ENCODE peak calls at places on chromosome 14, in seven cellular contexts. T, S, W, J, I, C and N are unnamed samples.

GRCh38 chr14:23299558-23299957 is 3.1 kb downstream of the PPP1R3E start:
- DNase-seq in J (no peak), I (peak), T (peak), C (no peak), W (no peak), S (peak), N (no peak)

GRCh38 chr14:49617846-49618519 is 2.4 kb downstream of the RPL36AL start:
- DNase-seq in C (no peak), J (no peak), S (no peak), W (no peak), I (no peak), T (no peak), N (no peak)

GRCh38 chr14:20682435-20683124 is 1.8 kb upstream of the RNASE4 start:
- DNase-seq in S (peak), W (peak), C (peak), J (peak), T (peak), I (peak), N (peak)

GRCh38 chr14:60079723-60080122 is 12.0 kb upstream of the PCNX4 start:
- DNase-seq in S (no peak), I (no peak), J (no peak), W (no peak), C (no peak), T (no peak), N (no peak)

GRCh38 chr14:95533391-95533821 is 1.4 kb upstream of the GLRX5 start:
- DNase-seq in T (peak), C (peak), I (peak), S (peak), J (no peak), W (no peak), N (no peak)

GRCh38 chr14:101925152-101925551 is 39.2 kb upstream of the DYNC1H1 start:
- DNase-seq in S (no peak), W (no peak), T (no peak), C (no peak), J (no peak), I (no peak), N (no peak)

GRCh38 chr14:81450100-81450531 is 50.0 kb upstream of the STON2 start:
- DNase-seq in J (no peak), S (peak), W (no peak), T (no peak), I (peak), C (peak), N (no peak)

GRCh38 chr14:37787879-37788494 is 192.6 kb downstream of the TTC6 start:
- DNase-seq in C (no peak), J (no peak), I (no peak), S (no peak), T (no peak), W (no peak), N (no peak)

GRCh38 chr14:79543966-79544365 is 667.3 kb downstream of the DIO2 start:
- DNase-seq in C (peak), I (peak), S (peak), W (no peak), T (peak), J (peak), N (no peak)

GRCh38 chr14:102050625-102051024 is 36.2 kb downstream of the HSP90AA1 start:
- DNase-seq in T (no peak), W (no peak), J (peak), S (peak), C (peak), I (no peak), N (no peak)

DNA sequence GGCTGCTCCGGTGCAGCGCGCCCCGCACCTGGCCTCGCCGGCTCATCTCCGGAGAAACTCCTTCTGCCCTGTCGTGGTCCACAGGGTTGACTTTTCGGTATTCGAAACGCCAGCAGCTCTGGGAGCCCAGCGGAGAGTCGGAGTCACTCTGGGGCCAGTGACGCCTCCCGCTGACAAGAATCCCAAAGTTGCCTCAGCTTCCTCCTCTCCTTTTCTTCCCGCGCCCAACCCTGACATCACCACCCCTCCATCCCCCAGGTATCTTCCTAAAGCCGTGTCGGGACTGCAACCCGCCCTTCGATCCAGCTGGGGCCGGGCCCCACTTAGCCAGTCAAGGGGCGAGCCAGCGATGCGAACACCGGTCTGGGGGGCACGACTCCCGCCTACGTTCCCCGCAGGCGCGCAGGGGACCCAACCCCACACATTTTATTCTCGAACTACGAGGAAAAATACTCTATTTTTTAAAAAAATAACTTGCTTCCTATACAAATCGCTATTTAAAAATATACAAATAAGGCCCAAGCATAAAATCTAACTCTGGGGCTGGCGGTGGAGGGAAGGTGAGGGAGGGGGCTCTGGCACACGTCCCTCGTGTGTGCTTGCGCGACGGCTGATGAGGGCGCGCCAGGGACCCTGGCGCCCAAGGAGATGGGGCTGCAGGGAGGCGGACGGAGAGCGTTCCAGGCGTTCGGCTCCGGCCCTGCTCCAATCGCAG is 2.1 kb downstream of the NKX2-8 start:
- DNase-seq in T (no peak), J (no peak), S (no peak), W (no peak), I (no peak), C (peak), N (no peak)
- H3K4me3 ChIP-seq in T (no peak), J (no peak), S (no peak), W (no peak), I (no peak), C (no peak), N (no peak)

GRCh38 chr14:93369393-93370266 is 22.6 kb downstream of the COX8C start:
- DNase-seq in T (no peak), J (no peak), I (no peak), S (no peak), W (no peak), C (no peak), N (no peak)
- H3K4me3 ChIP-seq in T (no peak), J (no peak), I (no peak), S (no peak), W (no peak), C (no peak), N (no peak)

GRCh38 chr14:52314521-52315354 is 626 bp downstream of the PTGER2 start:
- DNase-seq in J (no peak), C (peak), T (no peak), S (no peak), W (no peak), I (peak), N (peak)

GRCh38 chr14:52313903-52314481 is at the start of gene PTGER2:
- DNase-seq in I (peak), S (peak), C (peak), J (no peak), T (peak), W (peak), N (peak)

GRCh38 chr14:52315355-52315718 is 1.2 kb downstream of the PTGER2 start:
- DNase-seq in W (no peak), S (peak), I (no peak), T (no peak), C (peak), J (no peak), N (no peak)

GRCh38 chr14:52313493-52313881 is 625 bp upstream of the PTGER2 start:
- DNase-seq in T (peak), S (peak), I (no peak), C (no peak), J (no peak), W (no peak), N (no peak)

DNA sequence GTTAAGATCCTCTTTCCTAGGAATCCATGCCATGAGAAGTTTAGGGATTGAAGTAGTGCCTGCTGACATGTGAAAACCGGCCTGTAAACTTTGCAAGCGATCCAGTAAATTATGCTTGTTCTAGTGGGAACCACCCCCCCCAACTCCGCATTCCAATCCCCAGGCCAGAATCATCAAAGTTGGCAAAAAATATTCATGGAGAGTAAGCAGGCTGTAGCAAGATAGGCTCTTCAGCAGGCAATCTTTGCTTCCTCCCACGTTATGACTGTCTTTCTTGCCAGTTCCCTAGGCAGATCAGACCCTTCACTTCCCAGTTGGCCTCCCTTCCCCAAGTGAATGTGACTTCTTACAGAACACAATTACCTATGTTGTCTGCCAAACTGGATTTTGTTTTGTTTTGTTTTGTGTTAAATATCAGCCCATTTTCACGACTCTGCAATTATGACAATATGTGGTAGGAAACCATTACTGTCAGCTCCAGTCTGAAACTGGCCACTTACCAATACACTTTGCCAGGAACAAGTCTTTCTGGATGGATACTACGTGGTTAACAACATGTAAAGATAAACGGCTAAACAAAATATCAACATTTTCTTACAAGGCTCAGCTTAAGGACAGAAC is 1.1 kb upstream of the PTGER2 start:
- DNase-seq in T (peak), C (no peak), W (no peak), S (peak), I (no peak), J (no peak), N (no peak)
- H3K4me3 ChIP-seq in T (peak), C (no peak), W (no peak), S (peak), I (no peak), J (no peak), N (peak)

GRCh38 chr14:28772613-28773012 is 6.0 kb downstream of the FOXG1 start:
- DNase-seq in J (no peak), T (no peak), C (peak), S (no peak), I (no peak), W (no peak), N (no peak)

GRCh38 chr14:28770574-28770973 is 4.0 kb downstream of the FOXG1 start:
- DNase-seq in W (no peak), I (no peak), S (no peak), T (no peak), J (no peak), C (no peak), N (no peak)

GRCh38 chr14:28770061-28770460 is 3.5 kb downstream of the FOXG1 start:
- DNase-seq in W (no peak), I (no peak), J (no peak), T (no peak), C (no peak), S (no peak), N (no peak)

GRCh38 chr14:28769358-28769757 is 2.8 kb downstream of the FOXG1 start:
- DNase-seq in I (no peak), J (no peak), S (no peak), T (no peak), C (no peak), W (no peak), N (no peak)

GRCh38 chr14:28771168-28771567 is 4.6 kb downstream of the FOXG1 start:
- DNase-seq in T (no peak), C (no peak), I (no peak), J (no peak), S (no peak), W (no peak), N (no peak)
- H3K4me3 ChIP-seq in T (no peak), C (no peak), I (no peak), J (peak), S (no peak), W (no peak), N (no peak)

GRCh38 chr14:68633131-68633991 is 159.5 kb downstream of the ZFP36L1 start:
- DNase-seq in J (no peak), I (peak), S (peak), C (no peak), T (peak), W (no peak), N (no peak)

GRCh38 chr14:68632591-68632895 is 160.3 kb downstream of the ZFP36L1 start:
- DNase-seq in W (no peak), S (no peak), C (no peak), I (no peak), J (no peak), T (no peak), N (no peak)

GRCh38 chr14:68630611-68631013 is 162.3 kb downstream of the ZFP36L1 start:
- DNase-seq in I (no peak), T (no peak), J (no peak), W (no peak), S (no peak), C (no peak), N (peak)

GRCh38 chr14:68631058-68631690 is 161.7 kb downstream of the ZFP36L1 start:
- DNase-seq in T (no peak), W (no peak), S (no peak), J (no peak), I (no peak), C (no peak), N (no peak)

DNA sequence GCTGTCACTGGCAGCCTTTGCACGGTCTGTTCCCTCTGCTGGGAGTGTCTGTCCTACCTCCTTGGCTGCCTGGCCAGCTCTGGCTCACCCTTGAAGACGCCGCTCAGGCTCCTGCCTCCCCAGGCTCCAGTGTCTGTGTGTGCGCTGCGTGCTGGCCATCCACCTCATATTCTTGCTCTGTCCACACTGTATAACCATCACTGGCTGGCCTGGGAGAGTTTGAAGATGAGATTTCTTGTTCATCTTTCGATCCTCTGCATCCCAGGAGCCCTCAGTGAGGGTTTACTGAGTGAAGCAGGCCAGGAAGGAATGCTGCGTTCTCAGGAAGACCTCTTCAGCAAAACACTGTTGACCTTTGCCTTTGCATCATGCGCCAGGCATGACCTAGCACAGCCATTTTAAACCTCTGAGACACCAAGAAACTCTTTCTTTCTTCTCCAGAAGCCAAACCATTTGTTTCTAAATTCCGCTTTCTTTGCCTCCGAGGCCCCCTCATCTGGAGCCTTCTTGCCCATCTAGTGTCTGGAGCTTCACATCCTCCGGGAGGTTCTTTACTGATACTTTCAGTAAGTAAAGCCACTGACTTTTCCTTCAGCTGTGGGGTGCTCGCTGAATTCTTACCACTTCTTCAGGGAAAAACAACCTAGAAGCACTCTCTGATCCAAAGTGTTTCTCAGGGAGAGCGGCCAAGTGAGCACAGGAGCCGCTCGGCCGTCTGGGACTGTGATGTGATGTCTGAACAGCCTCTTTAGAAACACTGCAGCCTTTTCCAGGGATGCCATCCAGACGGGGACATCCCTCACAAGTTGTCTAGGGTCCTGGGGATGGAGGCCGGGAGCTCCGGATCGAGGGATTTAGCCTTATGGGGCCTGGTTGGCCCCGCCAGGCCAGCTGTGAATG is 160.9 kb downstream of the ZFP36L1 start:
- DNase-seq in S (no peak), W (no peak), C (no peak), J (no peak), T (no peak), I (no peak), N (no peak)
- H3K4me3 ChIP-seq in S (no peak), W (no peak), C (no peak), J (no peak), T (no peak), I (no peak), N (no peak)

GRCh38 chr14:73741876-73742519 is 27.8 kb upstream of the PNMA1 start:
- DNase-seq in S (no peak), I (no peak), J (no peak), W (no peak), C (no peak), T (no peak), N (peak)
- H3K4me3 ChIP-seq in S (no peak), I (peak), J (peak), W (peak), C (no peak), T (peak), N (peak)

GRCh38 chr14:70654609-70655008 is 12.9 kb downstream of the TTC9 start:
- DNase-seq in T (no peak), I (no peak), C (no peak), J (no peak), W (no peak), S (peak), N (no peak)
- H3K4me3 ChIP-seq in T (no peak), I (no peak), C (no peak), J (no peak), W (no peak), S (no peak), N (peak)

GRCh38 chr14:78170203-78170602 is at the start of gene NRXN3:
- DNase-seq in T (no peak), I (no peak), C (peak), S (no peak), W (no peak), J (no peak), N (no peak)
- H3K4me3 ChIP-seq in T (no peak), I (no peak), C (no peak), S (no peak), W (no peak), J (peak), N (no peak)

GRCh38 chr14:104462651-104463630 is 116.6 kb upstream of the C14orf180 start:
- DNase-seq in W (no peak), I (peak), J (no peak), T (no peak), C (no peak), S (peak), N (no peak)
- H3K4me3 ChIP-seq in W (no peak), I (no peak), J (no peak), T (no peak), C (no peak), S (no peak), N (no peak)

DNA sequence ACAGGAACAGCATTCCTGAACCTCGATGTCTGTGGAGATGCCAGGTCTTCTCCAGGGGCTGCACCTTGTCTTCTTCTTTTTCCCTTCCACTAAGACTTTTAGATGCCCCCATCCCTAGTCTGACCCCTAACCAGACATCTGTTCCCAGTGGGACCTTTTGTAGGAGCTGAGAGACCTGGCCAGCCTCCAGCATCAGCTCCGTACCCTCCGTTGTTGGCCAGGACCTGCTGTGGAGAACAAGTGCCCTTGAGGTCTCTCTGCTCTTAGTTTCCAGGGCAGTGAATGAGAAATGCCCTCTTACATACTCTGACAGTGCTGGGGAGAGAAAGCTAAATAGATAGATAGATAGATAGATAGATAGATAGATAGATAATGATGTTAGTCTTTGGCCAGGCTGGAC is 16.8 kb upstream of the SDR39U1 start:
- DNase-seq in C (no peak), I (no peak), T (no peak), S (no peak), J (no peak), W (no peak), N (no peak)
- H3K4me3 ChIP-seq in C (no peak), I (no peak), T (no peak), S (no peak), J (no peak), W (no peak), N (no peak)